ENCODE peak calls at places on chromosomes 5 and 9, in nine cellular contexts. One of them, this sample, is unnamed.
A peak's percentile ranks its signal among the peaks of the same experiment; 100 is the strongest.

GRCh38 chr9:16241231-16241630 is 629.2 kb downstream of the BNC2 start:
- DNase-seq in naive B cell: no peak
- DNase-seq in NCI-H2081: no peak
- DNase-seq in effector memory CD8-positive, alpha-beta T cell: no peak
- DNase-seq in sigmoid colon: no peak
- DNase-seq in AG20443: peak; percentile 18
- DNase-seq in immature natural killer cell: no peak
- DNase-seq in NCI-H345: no peak
- DNase-seq in mucosa of gallbladder: no peak
- DNase-seq in this sample: no peak

GRCh38 chr9:75891277-75892167 is 1.0 kb downstream of the PCSK5 start:
- DNase-seq in NCI-H2081: no peak
- DNase-seq in sigmoid colon: peak; percentile 78
- DNase-seq in effector memory CD8-positive, alpha-beta T cell: no peak
- DNase-seq in AG20443: peak; percentile 23
- DNase-seq in mucosa of gallbladder: peak; percentile 53
- DNase-seq in immature natural killer cell: peak; percentile 32
- DNase-seq in naive B cell: no peak
- DNase-seq in NCI-H345: peak; percentile 29
- DNase-seq in this sample: peak; percentile 11

GRCh38 chr5:112205840-112206239 is 213.2 kb downstream of the EPB41L4A start:
- DNase-seq in mucosa of gallbladder: no peak
- DNase-seq in AG20443: no peak
- DNase-seq in sigmoid colon: no peak
- DNase-seq in naive B cell: no peak
- DNase-seq in NCI-H345: no peak
- DNase-seq in effector memory CD8-positive, alpha-beta T cell: no peak
- DNase-seq in NCI-H2081: no peak
- DNase-seq in immature natural killer cell: no peak
- DNase-seq in this sample: no peak

GRCh38 chr5:158483202-158483870 is 616.4 kb downstream of the EBF1 start:
- DNase-seq in NCI-H345: no peak
- DNase-seq in NCI-H2081: no peak
- DNase-seq in sigmoid colon: no peak
- DNase-seq in AG20443: no peak
- DNase-seq in immature natural killer cell: no peak
- DNase-seq in naive B cell: no peak
- DNase-seq in effector memory CD8-positive, alpha-beta T cell: no peak
- DNase-seq in mucosa of gallbladder: no peak
- DNase-seq in this sample: no peak

GRCh38 chr9:20808002-20808401 is 123.9 kb downstream of the FOCAD start:
- DNase-seq in AG20443: no peak
- DNase-seq in effector memory CD8-positive, alpha-beta T cell: no peak
- DNase-seq in sigmoid colon: no peak
- DNase-seq in immature natural killer cell: no peak
- DNase-seq in NCI-H2081: no peak
- DNase-seq in naive B cell: no peak
- DNase-seq in mucosa of gallbladder: no peak
- DNase-seq in NCI-H345: no peak
- DNase-seq in this sample: no peak

GRCh38 chr5:59893436-59894227 is at the start of gene PDE4D:
- DNase-seq in mucosa of gallbladder: peak; percentile 60
- DNase-seq in naive B cell: peak; percentile 6
- DNase-seq in NCI-H2081: peak; percentile 32
- DNase-seq in NCI-H345: peak; percentile 32
- DNase-seq in effector memory CD8-positive, alpha-beta T cell: no peak
- DNase-seq in immature natural killer cell: no peak
- DNase-seq in AG20443: peak; percentile 90
- DNase-seq in sigmoid colon: peak; percentile 67
- DNase-seq in this sample: peak; percentile 67

GRCh38 chr5:108727154-108727638 is 20.5 kb upstream of the FER start:
- DNase-seq in effector memory CD8-positive, alpha-beta T cell: no peak
- DNase-seq in NCI-H2081: no peak
- DNase-seq in mucosa of gallbladder: no peak
- DNase-seq in NCI-H345: no peak
- DNase-seq in sigmoid colon: peak; percentile 69
- DNase-seq in immature natural killer cell: no peak
- DNase-seq in naive B cell: no peak
- DNase-seq in AG20443: peak; percentile 55
- DNase-seq in this sample: peak; percentile 68

GRCh38 chr9:129125478-129125877 is 14.3 kb downstream of the PTPA start:
- DNase-seq in sigmoid colon: no peak
- DNase-seq in immature natural killer cell: no peak
- DNase-seq in NCI-H345: no peak
- DNase-seq in naive B cell: no peak
- DNase-seq in mucosa of gallbladder: no peak
- DNase-seq in NCI-H2081: no peak
- DNase-seq in AG20443: peak; percentile 67
- DNase-seq in effector memory CD8-positive, alpha-beta T cell: no peak
- DNase-seq in this sample: no peak

GRCh38 chr5:89277791-89278190 is 394.8 kb upstream of the MEF2C start:
- DNase-seq in NCI-H2081: no peak
- DNase-seq in immature natural killer cell: no peak
- DNase-seq in naive B cell: no peak
- DNase-seq in sigmoid colon: no peak
- DNase-seq in effector memory CD8-positive, alpha-beta T cell: no peak
- DNase-seq in mucosa of gallbladder: no peak
- DNase-seq in NCI-H345: no peak
- DNase-seq in AG20443: peak; percentile 22
- DNase-seq in this sample: no peak

GRCh38 chr9:36284226-36284625 is 26.0 kb upstream of the GNE start:
- DNase-seq in mucosa of gallbladder: no peak
- DNase-seq in NCI-H2081: no peak
- DNase-seq in effector memory CD8-positive, alpha-beta T cell: no peak
- DNase-seq in sigmoid colon: no peak
- DNase-seq in naive B cell: no peak
- DNase-seq in AG20443: no peak
- DNase-seq in immature natural killer cell: no peak
- DNase-seq in NCI-H345: no peak
- DNase-seq in this sample: no peak

GRCh38 chr9:128787583-128788156 is 617 bp downstream of the TBC1D13 start:
- DNase-seq in mucosa of gallbladder: no peak
- DNase-seq in effector memory CD8-positive, alpha-beta T cell: no peak
- DNase-seq in NCI-H2081: no peak
- DNase-seq in sigmoid colon: no peak
- DNase-seq in NCI-H345: no peak
- DNase-seq in naive B cell: no peak
- DNase-seq in immature natural killer cell: no peak
- DNase-seq in AG20443: peak; percentile 49
- DNase-seq in this sample: no peak

GRCh38 chr5:150774145-150774544 is 4.4 kb upstream of the SMIM3 start:
- DNase-seq in immature natural killer cell: no peak
- DNase-seq in naive B cell: no peak
- DNase-seq in mucosa of gallbladder: no peak
- DNase-seq in sigmoid colon: no peak
- DNase-seq in NCI-H345: no peak
- DNase-seq in NCI-H2081: no peak
- DNase-seq in effector memory CD8-positive, alpha-beta T cell: no peak
- DNase-seq in AG20443: peak; percentile 60
- DNase-seq in this sample: peak; percentile 43

GRCh38 chr5:157203417-157203816 is 22.8 kb downstream of the ITK start:
- DNase-seq in NCI-H2081: no peak
- DNase-seq in immature natural killer cell: peak; percentile 30
- DNase-seq in sigmoid colon: no peak
- DNase-seq in naive B cell: no peak
- DNase-seq in NCI-H345: no peak
- DNase-seq in mucosa of gallbladder: no peak
- DNase-seq in AG20443: no peak
- DNase-seq in effector memory CD8-positive, alpha-beta T cell: no peak
- DNase-seq in this sample: no peak

GRCh38 chr9:93265972-93266371 is 82.0 kb downstream of the WNK2 start:
- DNase-seq in AG20443: peak; percentile 13
- DNase-seq in sigmoid colon: peak; percentile 35
- DNase-seq in NCI-H2081: no peak
- DNase-seq in effector memory CD8-positive, alpha-beta T cell: no peak
- DNase-seq in naive B cell: no peak
- DNase-seq in mucosa of gallbladder: peak; percentile 5
- DNase-seq in NCI-H345: no peak
- DNase-seq in immature natural killer cell: no peak
- DNase-seq in this sample: no peak

GRCh38 chr5:174493536-174493935 is 230.8 kb upstream of the MSX2 start:
- DNase-seq in naive B cell: no peak
- DNase-seq in NCI-H2081: no peak
- DNase-seq in NCI-H345: no peak
- DNase-seq in AG20443: no peak
- DNase-seq in immature natural killer cell: no peak
- DNase-seq in mucosa of gallbladder: no peak
- DNase-seq in effector memory CD8-positive, alpha-beta T cell: no peak
- DNase-seq in sigmoid colon: no peak
- DNase-seq in this sample: no peak

GRCh38 chr5:116847960-116848359 is 273.3 kb upstream of the SEMA6A start:
- DNase-seq in AG20443: no peak
- DNase-seq in NCI-H2081: no peak
- DNase-seq in NCI-H345: no peak
- DNase-seq in mucosa of gallbladder: no peak
- DNase-seq in naive B cell: no peak
- DNase-seq in immature natural killer cell: no peak
- DNase-seq in effector memory CD8-positive, alpha-beta T cell: no peak
- DNase-seq in sigmoid colon: no peak
- DNase-seq in this sample: no peak

GRCh38 chr9:88233091-88233490 is 94.8 kb upstream of the SPATA31C2 start:
- DNase-seq in naive B cell: no peak
- DNase-seq in NCI-H2081: no peak
- DNase-seq in NCI-H345: no peak
- DNase-seq in sigmoid colon: no peak
- DNase-seq in AG20443: no peak
- DNase-seq in immature natural killer cell: no peak
- DNase-seq in effector memory CD8-positive, alpha-beta T cell: no peak
- DNase-seq in mucosa of gallbladder: no peak
- DNase-seq in this sample: no peak

GRCh38 chr5:128436825-128437224 is 101.2 kb downstream of the FBN2 start:
- DNase-seq in AG20443: no peak
- DNase-seq in sigmoid colon: no peak
- DNase-seq in effector memory CD8-positive, alpha-beta T cell: no peak
- DNase-seq in mucosa of gallbladder: no peak
- DNase-seq in NCI-H345: no peak
- DNase-seq in NCI-H2081: no peak
- DNase-seq in immature natural killer cell: no peak
- DNase-seq in naive B cell: no peak
- DNase-seq in this sample: no peak

GRCh38 chr9:20331095-20331685 is 291.1 kb downstream of the MLLT3 start:
- DNase-seq in mucosa of gallbladder: no peak
- DNase-seq in immature natural killer cell: no peak
- DNase-seq in NCI-H2081: no peak
- DNase-seq in sigmoid colon: no peak
- DNase-seq in naive B cell: no peak
- DNase-seq in AG20443: no peak
- DNase-seq in effector memory CD8-positive, alpha-beta T cell: no peak
- DNase-seq in NCI-H345: no peak
- DNase-seq in this sample: no peak

This sample was measured in Kasumi-1.